ENCODE peak calls at places on chromosomes 6 and 20, in four cellular contexts. One of them, this sample, is unnamed.

GRCh38 chr20:3209023-3209945 is at the start of gene ITPA:
- DNase-seq in IMR-90: peak; percentile 20
- DNase-seq in K562: peak; percentile 69
- DNase-seq in endothelial cell of umbilical vein: peak; percentile 40
- DNase-seq in this sample: no peak

GRCh38 chr6:158185729-158186456 is 17.7 kb downstream of the GTF2H5 start:
- DNase-seq in IMR-90: peak; percentile 67
- DNase-seq in K562: no peak
- DNase-seq in endothelial cell of umbilical vein: no peak
- DNase-seq in this sample: no peak

GRCh38 chr6:100267721-100268123 is 197.0 kb downstream of the SIM1 start:
- DNase-seq in IMR-90: peak; percentile 28
- DNase-seq in K562: no peak
- DNase-seq in endothelial cell of umbilical vein: peak; percentile 32
- DNase-seq in this sample: no peak

GRCh38 chr6:4817551-4817950 is 41.3 kb downstream of the CDYL start:
- DNase-seq in IMR-90: peak; percentile 52
- DNase-seq in K562: no peak
- DNase-seq in endothelial cell of umbilical vein: no peak
- DNase-seq in this sample: no peak

GRCh38 chr6:157088841-157089240 is 234.5 kb downstream of the TMEM242 start:
- DNase-seq in IMR-90: no peak
- DNase-seq in K562: no peak
- DNase-seq in endothelial cell of umbilical vein: peak; percentile 86
- DNase-seq in this sample: no peak

GRCh38 chr6:123454448-123454847 is 182.3 kb downstream of the TRDN start:
- DNase-seq in IMR-90: no peak
- DNase-seq in K562: no peak
- DNase-seq in endothelial cell of umbilical vein: no peak
- DNase-seq in this sample: no peak

GRCh38 chr6:29602564-29603361 is 17.8 kb downstream of the OR2H2 start:
- DNase-seq in IMR-90: peak; percentile 7
- DNase-seq in K562: peak; percentile 76
- DNase-seq in endothelial cell of umbilical vein: no peak
- DNase-seq in this sample: no peak

GRCh38 chr6:151502499-151502898 is 8.7 kb downstream of the CCDC170 start:
- DNase-seq in IMR-90: peak; percentile 56
- DNase-seq in K562: no peak
- DNase-seq in endothelial cell of umbilical vein: peak; percentile 63
- DNase-seq in this sample: no peak

GRCh38 chr6:108117427-108118358 is 43.2 kb upstream of the OSTM1 start:
- DNase-seq in IMR-90: peak; percentile 21
- DNase-seq in K562: no peak
- DNase-seq in endothelial cell of umbilical vein: peak; percentile 19
- DNase-seq in this sample: no peak

GRCh38 chr20:48770700-48771099 is 57.1 kb downstream of the PREX1 start:
- DNase-seq in IMR-90: no peak
- DNase-seq in K562: no peak
- DNase-seq in endothelial cell of umbilical vein: no peak
- DNase-seq in this sample: no peak

GRCh38 chr6:104940881-104941693 is 15.8 kb upstream of the LIN28B start:
- DNase-seq in IMR-90: peak; percentile 30
- DNase-seq in K562: peak; percentile 80
- DNase-seq in endothelial cell of umbilical vein: peak; percentile 33
- DNase-seq in this sample: no peak

GRCh38 chr20:59141818-59142581 is 21.6 kb upstream of the ZNF831 start:
- DNase-seq in IMR-90: peak; percentile 2
- DNase-seq in K562: peak; percentile 28
- DNase-seq in endothelial cell of umbilical vein: no peak
- DNase-seq in this sample: no peak

GRCh38 chr6:139265512-139266190 is 26.1 kb downstream of the TXLNB start:
- DNase-seq in IMR-90: no peak
- DNase-seq in K562: no peak
- DNase-seq in endothelial cell of umbilical vein: no peak
- DNase-seq in this sample: no peak

GRCh38 chr6:11055127-11055627 is 11.1 kb upstream of the ELOVL2 start:
- DNase-seq in IMR-90: peak; percentile 43
- DNase-seq in K562: no peak
- DNase-seq in endothelial cell of umbilical vein: no peak
- DNase-seq in this sample: no peak

GRCh38 chr6:10146723-10147451 is 268.0 kb downstream of the TFAP2A start:
- DNase-seq in IMR-90: peak; percentile 8
- DNase-seq in K562: peak; percentile 67
- DNase-seq in endothelial cell of umbilical vein: no peak
- DNase-seq in this sample: no peak

GRCh38 chr6:6333498-6333897 is 13.0 kb upstream of the F13A1 start:
- DNase-seq in IMR-90: no peak
- DNase-seq in K562: no peak
- DNase-seq in endothelial cell of umbilical vein: no peak
- DNase-seq in this sample: no peak

GRCh38 chr20:5168582-5169396 is 42.0 kb downstream of the CDS2 start:
- DNase-seq in IMR-90: peak; percentile 38
- DNase-seq in K562: no peak
- DNase-seq in endothelial cell of umbilical vein: peak; percentile 72
- DNase-seq in this sample: no peak

GRCh38 chr6:170405311-170405975 is 98.9 kb downstream of the FAM120B start:
- DNase-seq in IMR-90: peak; percentile 97
- DNase-seq in K562: no peak
- DNase-seq in endothelial cell of umbilical vein: peak; percentile 80
- DNase-seq in this sample: peak; percentile 97

GRCh38 chr6:125310994-125311649 is 9.4 kb upstream of the HDDC2 start:
- DNase-seq in IMR-90: peak; percentile 64
- DNase-seq in K562: peak; percentile 47
- DNase-seq in endothelial cell of umbilical vein: peak; percentile 64
- DNase-seq in this sample: no peak

GRCh38 chr20:10337291-10337690 is 96.7 kb downstream of the MKKS start:
- DNase-seq in IMR-90: no peak
- DNase-seq in K562: no peak
- DNase-seq in endothelial cell of umbilical vein: no peak
- DNase-seq in this sample: no peak

GRCh38 chr6:35931120-35931561 is 10.2 kb upstream of the SRPK1 start:
- DNase-seq in IMR-90: no peak
- DNase-seq in K562: no peak
- DNase-seq in endothelial cell of umbilical vein: no peak
- DNase-seq in this sample: no peak

GRCh38 chr6:170201361-170201760 is 89.5 kb downstream of the DLL1 start:
- DNase-seq in IMR-90: no peak
- DNase-seq in K562: no peak
- DNase-seq in endothelial cell of umbilical vein: no peak
- DNase-seq in this sample: no peak

GRCh38 chr20:50734730-50735679 is 3.6 kb downstream of the PARD6B start:
- DNase-seq in IMR-90: no peak
- DNase-seq in K562: no peak
- DNase-seq in endothelial cell of umbilical vein: no peak
- DNase-seq in this sample: no peak

GRCh38 chr6:90295854-90296345 is 743 bp downstream of the BACH2 start:
- DNase-seq in IMR-90: peak; percentile 68
- DNase-seq in K562: peak; percentile 65
- DNase-seq in endothelial cell of umbilical vein: peak; percentile 73
- DNase-seq in this sample: no peak

GRCh38 chr6:126040826-126041225 is 54.5 kb downstream of the TRMT11 start:
- DNase-seq in IMR-90: peak; percentile 78
- DNase-seq in K562: no peak
- DNase-seq in endothelial cell of umbilical vein: peak; percentile 80
- DNase-seq in this sample: no peak

GRCh38 chr6:62150048-62150663 is 135.9 kb downstream of the KHDRBS2 start:
- DNase-seq in IMR-90: peak; percentile 0
- DNase-seq in K562: peak; percentile 17
- DNase-seq in endothelial cell of umbilical vein: no peak
- DNase-seq in this sample: no peak

GRCh38 chr6:30042476-30042875 is 18.6 kb upstream of the POLR1H start:
- DNase-seq in IMR-90: no peak
- DNase-seq in K562: no peak
- DNase-seq in endothelial cell of umbilical vein: no peak
- DNase-seq in this sample: no peak

GRCh38 chr20:32451682-32452461 is 93.7 kb downstream of the ASXL1 start:
- DNase-seq in IMR-90: no peak
- DNase-seq in K562: no peak
- DNase-seq in endothelial cell of umbilical vein: no peak
- DNase-seq in this sample: no peak

GRCh38 chr20:32449890-32450401 is 91.8 kb downstream of the ASXL1 start:
- DNase-seq in IMR-90: no peak
- DNase-seq in K562: no peak
- DNase-seq in endothelial cell of umbilical vein: no peak
- DNase-seq in this sample: no peak

GRCh38 chr20:32451340-32451681 is 93.2 kb downstream of the ASXL1 start:
- DNase-seq in IMR-90: no peak
- DNase-seq in K562: no peak
- DNase-seq in endothelial cell of umbilical vein: no peak
- DNase-seq in this sample: no peak

GRCh38 chr20:32449057-32449889 is 91.1 kb downstream of the ASXL1 start:
- DNase-seq in IMR-90: no peak
- DNase-seq in K562: no peak
- DNase-seq in endothelial cell of umbilical vein: no peak
- DNase-seq in this sample: no peak

DNA sequence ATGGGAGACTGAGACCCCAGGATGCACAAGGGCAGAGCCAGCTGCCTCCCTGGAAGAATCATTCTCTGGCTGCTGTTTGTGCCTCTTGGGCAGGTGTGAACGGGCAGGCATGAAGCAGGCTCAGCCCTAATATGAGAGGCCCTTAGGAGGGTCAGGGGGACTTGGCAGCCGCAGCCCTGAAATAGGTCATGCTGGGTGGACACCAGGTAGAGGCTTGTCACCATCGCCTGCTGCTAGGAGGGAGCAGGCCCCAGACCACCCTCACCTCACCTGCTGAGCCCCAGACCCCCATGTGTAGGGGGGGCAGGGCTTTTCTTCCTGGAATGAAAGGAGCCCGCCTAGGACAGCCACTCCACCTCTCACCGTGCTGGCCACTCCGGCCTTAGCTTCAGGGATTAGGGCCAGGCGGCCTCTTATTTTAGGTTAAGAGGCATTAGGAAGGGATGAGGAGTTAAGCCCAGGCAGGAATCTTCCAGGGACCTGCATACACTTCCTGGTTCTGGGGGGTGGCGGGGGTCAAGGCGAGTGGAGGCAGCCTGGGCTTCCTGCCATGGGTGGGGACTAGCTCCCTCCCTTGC is 92.4 kb downstream of the ASXL1 start:
- DNase-seq in IMR-90: no peak
- DNase-seq in K562: no peak
- DNase-seq in endothelial cell of umbilical vein: no peak
- DNase-seq in this sample: no peak
- H3K4me2 ChIP-seq in IMR-90: no peak overlapping the region
- H3K4me2 ChIP-seq in K562: no peak overlapping the region
- H3K4me2 ChIP-seq in endothelial cell of umbilical vein: no peak overlapping the region
- H3K4me2 ChIP-seq in this sample: no peak overlapping the region

DNA sequence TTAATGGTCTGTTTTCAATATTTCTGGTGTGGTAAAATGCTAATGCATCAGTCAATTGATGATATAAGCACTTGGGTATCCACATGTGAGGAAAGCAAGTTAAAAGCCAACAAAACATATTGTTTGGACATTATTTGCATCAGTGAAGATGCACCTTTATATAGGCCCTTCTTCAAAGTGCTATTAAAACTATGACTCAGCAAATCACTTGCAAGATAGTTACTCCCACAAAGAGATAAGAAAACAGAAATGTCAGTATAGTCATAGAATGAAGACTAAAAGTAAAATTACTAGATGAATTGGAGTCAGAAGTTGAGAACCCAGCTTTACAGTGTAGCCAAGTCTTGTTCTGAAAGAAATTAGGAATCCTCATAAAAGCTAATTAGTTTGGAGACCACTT is 14.6 kb upstream of the GRM1 start:
- DNase-seq in IMR-90: no peak
- DNase-seq in K562: no peak
- DNase-seq in endothelial cell of umbilical vein: no peak
- DNase-seq in this sample: no peak
- H3K9me1 ChIP-seq in IMR-90: no peaks in the 10 kb centered on the region
- H3K9me1 ChIP-seq in K562: no peaks in the 10 kb centered on the region
- H3K9me1 ChIP-seq in endothelial cell of umbilical vein: no peaks in the 10 kb centered on the region
- H3K9me1 ChIP-seq in this sample: no peaks in the 10 kb centered on the region

GRCh38 chr20:37331060-37331857 is 14.7 kb upstream of the SRC start:
- DNase-seq in IMR-90: no peak
- DNase-seq in K562: no peak
- DNase-seq in endothelial cell of umbilical vein: no peak
- DNase-seq in this sample: no peak
- H3K4me3 ChIP-seq in IMR-90: no peak overlapping the region
- H3K4me3 ChIP-seq in K562: no peak overlapping the region
- H3K4me3 ChIP-seq in endothelial cell of umbilical vein: no peak overlapping the region
- H3K4me3 ChIP-seq in this sample: no peak overlapping the region

GRCh38 chr6:111444794-111445193 is 38.2 kb downstream of the REV3L start:
- DNase-seq in IMR-90: no peak
- DNase-seq in K562: no peak
- DNase-seq in endothelial cell of umbilical vein: no peak
- DNase-seq in this sample: no peak
- H3K4me2 ChIP-seq in IMR-90: no peak overlapping the region
- H3K4me2 ChIP-seq in K562: no peak overlapping the region
- H3K4me2 ChIP-seq in endothelial cell of umbilical vein: no peak overlapping the region
- H3K4me2 ChIP-seq in this sample: no peak overlapping the region

GRCh38 chr20:34817072-34817471 is 8.4 kb downstream of the NCOA6 start:
- DNase-seq in IMR-90: no peak
- DNase-seq in K562: no peak
- DNase-seq in endothelial cell of umbilical vein: no peak
- DNase-seq in this sample: no peak

GRCh38 chr20:34820805-34821578 is 4.5 kb downstream of the NCOA6 start:
- DNase-seq in IMR-90: no peak
- DNase-seq in K562: no peak
- DNase-seq in endothelial cell of umbilical vein: no peak
- DNase-seq in this sample: no peak

GRCh38 chr20:34817801-34818200 is 7.7 kb downstream of the NCOA6 start:
- DNase-seq in IMR-90: no peak
- DNase-seq in K562: no peak
- DNase-seq in endothelial cell of umbilical vein: no peak
- DNase-seq in this sample: no peak

DNA sequence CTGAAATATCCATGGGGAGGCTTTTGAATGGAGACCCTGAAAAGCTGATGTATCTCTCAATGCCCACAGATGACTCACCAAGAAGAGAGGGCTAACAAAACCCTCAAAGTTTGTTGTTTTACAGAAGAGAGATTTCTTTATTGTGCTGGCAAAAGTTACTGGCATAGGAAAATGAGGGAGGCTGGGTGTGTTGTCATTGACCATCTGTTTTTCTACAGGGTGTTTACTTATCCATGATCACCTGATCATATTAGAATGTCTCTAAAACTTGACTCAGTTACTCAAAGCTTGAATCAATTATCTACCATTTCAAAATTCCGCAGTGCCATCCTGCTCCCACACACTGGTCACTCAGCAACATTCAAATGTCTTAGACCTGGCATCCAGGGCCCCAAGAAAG is 9.8 kb downstream of the NCOA6 start:
- DNase-seq in IMR-90: peak; percentile 33
- DNase-seq in K562: no peak
- DNase-seq in endothelial cell of umbilical vein: no peak
- DNase-seq in this sample: no peak
- H3K9me1 ChIP-seq in IMR-90: peaks cover 18% of the 10 kb centered on the region
- H3K9me1 ChIP-seq in K562: no peaks in the 10 kb centered on the region
- H3K9me1 ChIP-seq in endothelial cell of umbilical vein: no peaks in the 10 kb centered on the region
- H3K9me1 ChIP-seq in this sample: peaks cover 6% of the 10 kb centered on the region

GRCh38 chr6:37279366-37280134 is 21.6 kb upstream of the TMEM217 start:
- DNase-seq in IMR-90: peak; percentile 70
- DNase-seq in K562: no peak
- DNase-seq in endothelial cell of umbilical vein: no peak
- DNase-seq in this sample: no peak
- H3K4me3 ChIP-seq in IMR-90: no peak overlapping the region
- H3K4me3 ChIP-seq in K562: no peak overlapping the region
- H3K4me3 ChIP-seq in endothelial cell of umbilical vein: no peak overlapping the region
- H3K4me3 ChIP-seq in this sample: no peak overlapping the region

This sample was measured in keratinocyte.